ENCODE peak calls at places on chromosomes 13 and 19, in eight cellular contexts. One of them, this sample, is unnamed.

GRCh38 chr13:114037674-114038073 is 63.8 kb upstream of the C13orf46 start:
- DNase-seq in choroid plexus epithelial cell: no peak
- DNase-seq in ascending aorta: no peak
- DNase-seq in psoas muscle: no peak
- DNase-seq in IMR-90: no peak
- DNase-seq in endothelial cell: no peak
- DNase-seq in AG04450: no peak
- DNase-seq in astrocyte: no peak
- DNase-seq in this sample: no peak

GRCh38 chr13:73412933-73413332 is 354.1 kb downstream of the KLF5 start:
- DNase-seq in astrocyte: no peak
- DNase-seq in ascending aorta: no peak
- DNase-seq in AG04450: no peak
- DNase-seq in endothelial cell: no peak
- DNase-seq in choroid plexus epithelial cell: no peak
- DNase-seq in psoas muscle: no peak
- DNase-seq in IMR-90: no peak
- DNase-seq in this sample: no peak

GRCh38 chr13:24627090-24627714 is 53.0 kb upstream of the ATP12A start:
- DNase-seq in endothelial cell: peak
- DNase-seq in choroid plexus epithelial cell: no peak
- DNase-seq in ascending aorta: no peak
- DNase-seq in psoas muscle: no peak
- DNase-seq in AG04450: no peak
- DNase-seq in astrocyte: no peak
- DNase-seq in IMR-90: no peak
- DNase-seq in this sample: no peak

GRCh38 chr13:41502676-41503075 is 45.3 kb downstream of the RGCC start:
- DNase-seq in choroid plexus epithelial cell: no peak
- DNase-seq in psoas muscle: no peak
- DNase-seq in IMR-90: no peak
- DNase-seq in astrocyte: no peak
- DNase-seq in ascending aorta: no peak
- DNase-seq in AG04450: no peak
- DNase-seq in endothelial cell: no peak
- DNase-seq in this sample: no peak

GRCh38 chr13:112032186-112032835 is 34.6 kb upstream of the SOX1 start:
- DNase-seq in psoas muscle: no peak
- DNase-seq in AG04450: no peak
- DNase-seq in endothelial cell: no peak
- DNase-seq in IMR-90: peak
- DNase-seq in ascending aorta: no peak
- DNase-seq in choroid plexus epithelial cell: no peak
- DNase-seq in astrocyte: no peak
- DNase-seq in this sample: peak

GRCh38 chr13:106523566-106523965 is 11.9 kb downstream of the EFNB2 start:
- DNase-seq in ascending aorta: no peak
- DNase-seq in choroid plexus epithelial cell: no peak
- DNase-seq in AG04450: no peak
- DNase-seq in IMR-90: no peak
- DNase-seq in astrocyte: no peak
- DNase-seq in endothelial cell: no peak
- DNase-seq in psoas muscle: no peak
- DNase-seq in this sample: no peak

GRCh38 chr19:42693760-42694350 is 46.4 kb downstream of the PSG3 start:
- DNase-seq in psoas muscle: no peak
- DNase-seq in astrocyte: peak
- DNase-seq in IMR-90: peak
- DNase-seq in endothelial cell: peak
- DNase-seq in AG04450: peak
- DNase-seq in choroid plexus epithelial cell: peak
- DNase-seq in ascending aorta: no peak
- DNase-seq in this sample: peak

GRCh38 chr19:33359581-33359980 is 13.9 kb upstream of the CEBPG start:
- DNase-seq in IMR-90: no peak
- DNase-seq in endothelial cell: no peak
- DNase-seq in astrocyte: no peak
- DNase-seq in psoas muscle: no peak
- DNase-seq in choroid plexus epithelial cell: no peak
- DNase-seq in ascending aorta: no peak
- DNase-seq in AG04450: no peak
- DNase-seq in this sample: no peak

GRCh38 chr13:47175172-47175806 is 278.4 kb upstream of the HTR2A start:
- DNase-seq in IMR-90: peak
- DNase-seq in choroid plexus epithelial cell: peak
- DNase-seq in AG04450: peak
- DNase-seq in psoas muscle: no peak
- DNase-seq in ascending aorta: no peak
- DNase-seq in astrocyte: peak
- DNase-seq in endothelial cell: no peak
- DNase-seq in this sample: peak

GRCh38 chr19:5041168-5042038 is 72.5 kb downstream of the KDM4B start:
- DNase-seq in astrocyte: no peak
- DNase-seq in endothelial cell: no peak
- DNase-seq in AG04450: no peak
- DNase-seq in psoas muscle: no peak
- DNase-seq in choroid plexus epithelial cell: no peak
- DNase-seq in ascending aorta: no peak
- DNase-seq in IMR-90: no peak
- DNase-seq in this sample: no peak

GRCh38 chr13:36666482-36667264 is 7.1 kb upstream of the SERTM1 start:
- DNase-seq in astrocyte: no peak
- DNase-seq in IMR-90: no peak
- DNase-seq in AG04450: no peak
- DNase-seq in ascending aorta: no peak
- DNase-seq in psoas muscle: no peak
- DNase-seq in choroid plexus epithelial cell: no peak
- DNase-seq in endothelial cell: no peak
- DNase-seq in this sample: no peak

GRCh38 chr13:46934749-46935148 is 37.9 kb upstream of the HTR2A start:
- DNase-seq in psoas muscle: no peak
- DNase-seq in choroid plexus epithelial cell: peak
- DNase-seq in astrocyte: no peak
- DNase-seq in IMR-90: no peak
- DNase-seq in ascending aorta: no peak
- DNase-seq in endothelial cell: no peak
- DNase-seq in AG04450: no peak
- DNase-seq in this sample: no peak

GRCh38 chr19:45506991-45507863 is at the start of gene VASP:
- DNase-seq in ascending aorta: peak
- DNase-seq in choroid plexus epithelial cell: peak
- DNase-seq in endothelial cell: peak
- DNase-seq in psoas muscle: peak
- DNase-seq in IMR-90: peak
- DNase-seq in astrocyte: peak
- DNase-seq in AG04450: no peak
- DNase-seq in this sample: peak

GRCh38 chr13:42574435-42575311 is 721 bp downstream of the TNFSF11 start:
- DNase-seq in ascending aorta: no peak
- DNase-seq in choroid plexus epithelial cell: peak
- DNase-seq in endothelial cell: no peak
- DNase-seq in AG04450: no peak
- DNase-seq in astrocyte: no peak
- DNase-seq in psoas muscle: no peak
- DNase-seq in IMR-90: no peak
- DNase-seq in this sample: no peak

GRCh38 chr13:110676511-110677204 is 29.3 kb downstream of the CARS2 start:
- DNase-seq in ascending aorta: peak
- DNase-seq in endothelial cell: no peak
- DNase-seq in psoas muscle: no peak
- DNase-seq in AG04450: no peak
- DNase-seq in choroid plexus epithelial cell: no peak
- DNase-seq in astrocyte: no peak
- DNase-seq in IMR-90: no peak
- DNase-seq in this sample: no peak

DNA sequence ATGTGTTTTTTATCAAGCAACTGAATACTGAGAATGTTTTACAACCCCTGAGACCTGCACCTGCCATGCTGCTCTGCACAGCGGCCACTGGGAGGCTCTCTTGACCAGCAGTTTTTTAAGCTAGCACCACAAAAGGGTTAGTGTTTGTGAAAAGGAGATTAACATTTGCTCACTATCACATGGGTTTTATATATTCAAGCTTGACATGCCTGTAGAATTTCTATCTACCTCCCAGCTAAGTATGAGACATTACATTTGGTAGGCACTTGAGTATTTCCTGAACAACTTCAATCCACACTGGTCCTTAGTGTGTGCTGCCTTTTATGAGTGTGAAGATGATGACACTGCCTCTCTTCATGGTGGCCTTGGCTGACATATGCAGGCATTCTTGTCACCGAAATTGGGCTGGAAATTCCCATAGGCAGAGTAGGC is 1238.9 kb downstream of the UQCRFS1 start:
- DNase-seq in ascending aorta: no peak
- DNase-seq in psoas muscle: no peak
- DNase-seq in choroid plexus epithelial cell: peak
- DNase-seq in IMR-90: no peak
- DNase-seq in astrocyte: peak
- DNase-seq in endothelial cell: peak
- DNase-seq in AG04450: no peak
- DNase-seq in this sample: peak
- TF ChIP-seq CTCF in ascending aorta: no peak
- TF ChIP-seq CTCF in psoas muscle: peak
- TF ChIP-seq CTCF in choroid plexus epithelial cell: peak
- TF ChIP-seq CTCF in IMR-90: peak
- TF ChIP-seq CTCF in astrocyte: peak
- TF ChIP-seq CTCF in endothelial cell: peak
- TF ChIP-seq CTCF in AG04450: no peak
- TF ChIP-seq CTCF in this sample: peak

GRCh38 chr13:31797154-31797775 is 57.9 kb downstream of the RXFP2 start:
- DNase-seq in AG04450: peak
- DNase-seq in endothelial cell: no peak
- DNase-seq in choroid plexus epithelial cell: peak
- DNase-seq in IMR-90: peak
- DNase-seq in ascending aorta: no peak
- DNase-seq in astrocyte: peak
- DNase-seq in psoas muscle: no peak
- DNase-seq in this sample: peak
- TF ChIP-seq CTCF in AG04450: peak
- TF ChIP-seq CTCF in endothelial cell: no peak
- TF ChIP-seq CTCF in choroid plexus epithelial cell: peak
- TF ChIP-seq CTCF in IMR-90: peak
- TF ChIP-seq CTCF in ascending aorta: peak
- TF ChIP-seq CTCF in astrocyte: peak
- TF ChIP-seq CTCF in psoas muscle: peak
- TF ChIP-seq CTCF in this sample: peak

DNA sequence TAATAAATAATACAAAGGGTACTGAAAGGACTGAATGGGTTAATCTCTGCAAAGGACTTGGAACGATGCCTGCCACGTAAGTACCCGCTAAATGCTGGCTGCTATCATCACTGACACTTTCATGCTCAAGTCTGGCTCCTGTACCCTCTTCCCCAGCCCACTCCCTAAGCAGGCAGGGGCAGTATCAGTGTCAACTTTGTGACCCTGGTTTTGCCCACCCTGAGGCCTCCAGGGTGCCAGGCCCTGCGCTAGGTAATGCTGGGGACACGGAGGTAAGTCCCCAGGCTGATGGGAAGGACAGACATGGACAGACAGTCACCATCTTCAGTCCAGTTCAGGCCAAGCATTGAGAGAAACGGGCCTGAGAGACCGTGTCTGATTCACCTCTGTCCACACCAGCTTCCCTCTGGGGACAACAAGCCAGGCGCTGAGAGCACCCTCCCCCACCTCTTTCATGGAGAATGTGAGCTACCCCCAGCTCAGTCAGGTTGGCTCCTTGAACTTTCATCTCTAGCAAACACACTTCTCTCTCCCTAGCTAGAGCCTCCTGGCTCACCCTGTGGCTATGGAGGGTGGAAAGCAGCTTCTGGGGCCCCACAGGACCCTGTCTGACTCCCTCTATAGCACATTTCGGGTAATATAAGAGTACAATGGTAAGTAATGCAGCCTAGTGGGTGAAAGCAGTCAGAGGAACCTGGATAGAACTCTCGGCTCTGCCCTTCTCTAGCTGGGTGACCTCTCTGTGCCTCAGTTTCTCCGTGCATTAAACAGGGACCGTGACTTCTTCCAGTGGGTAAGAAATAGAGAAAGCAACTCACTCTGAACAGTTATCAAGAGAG is 758 bp downstream of the ETFB start:
- DNase-seq in astrocyte: peak
- DNase-seq in psoas muscle: peak
- DNase-seq in IMR-90: peak
- DNase-seq in choroid plexus epithelial cell: peak
- DNase-seq in ascending aorta: peak
- DNase-seq in AG04450: no peak
- DNase-seq in endothelial cell: no peak
- DNase-seq in this sample: peak
- TF ChIP-seq CTCF in astrocyte: no peak
- TF ChIP-seq CTCF in psoas muscle: no peak
- TF ChIP-seq CTCF in IMR-90: no peak
- TF ChIP-seq CTCF in choroid plexus epithelial cell: peak
- TF ChIP-seq CTCF in ascending aorta: no peak
- TF ChIP-seq CTCF in AG04450: no peak
- TF ChIP-seq CTCF in endothelial cell: no peak
- TF ChIP-seq CTCF in this sample: no peak

DNA sequence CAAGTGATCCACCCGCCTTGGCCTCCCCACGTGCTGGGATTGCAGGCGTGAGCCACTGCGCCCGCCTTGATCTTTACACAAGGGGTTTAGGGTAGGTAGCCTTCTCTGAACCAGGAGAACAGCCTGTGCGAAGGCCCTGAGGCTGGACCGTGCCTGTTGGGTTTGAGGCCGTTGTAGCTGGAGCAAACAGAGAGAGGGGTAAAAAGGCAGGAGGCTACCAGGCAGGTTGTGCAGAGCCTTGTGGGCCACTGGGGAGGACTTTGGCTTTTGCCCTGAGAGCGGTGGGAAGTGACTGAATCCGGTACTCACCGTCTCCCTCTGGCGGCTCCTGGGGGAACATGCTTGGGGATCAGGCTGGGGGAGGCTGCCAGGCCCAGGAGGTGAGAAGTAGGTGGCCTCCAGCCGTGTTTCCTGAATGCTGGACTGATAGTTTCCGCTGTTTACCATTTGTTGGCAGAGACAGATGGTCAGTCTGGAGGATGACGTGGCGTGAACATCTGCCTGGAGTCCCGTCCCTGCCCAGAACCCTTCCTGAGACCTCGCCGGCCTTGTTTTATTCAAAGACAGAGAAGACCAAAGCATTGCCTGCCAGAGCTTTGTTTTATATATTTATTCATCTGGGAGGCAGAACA is 24.6 kb downstream of the SPC24 start:
- DNase-seq in IMR-90: peak
- DNase-seq in ascending aorta: peak
- DNase-seq in endothelial cell: peak
- DNase-seq in choroid plexus epithelial cell: peak
- DNase-seq in astrocyte: peak
- DNase-seq in AG04450: peak
- DNase-seq in psoas muscle: peak
- DNase-seq in this sample: peak
- TF ChIP-seq CTCF in IMR-90: peak
- TF ChIP-seq CTCF in ascending aorta: peak
- TF ChIP-seq CTCF in endothelial cell: peak
- TF ChIP-seq CTCF in choroid plexus epithelial cell: peak
- TF ChIP-seq CTCF in astrocyte: peak
- TF ChIP-seq CTCF in AG04450: peak
- TF ChIP-seq CTCF in psoas muscle: peak
- TF ChIP-seq CTCF in this sample: peak

GRCh38 chr19:34555447-34555846 is 73.9 kb downstream of the WTIP start:
- DNase-seq in AG04450: no peak
- DNase-seq in astrocyte: no peak
- DNase-seq in ascending aorta: no peak
- DNase-seq in choroid plexus epithelial cell: peak
- DNase-seq in psoas muscle: no peak
- DNase-seq in IMR-90: no peak
- DNase-seq in endothelial cell: no peak
- DNase-seq in this sample: peak
- TF ChIP-seq CTCF in AG04450: peak
- TF ChIP-seq CTCF in astrocyte: no peak
- TF ChIP-seq CTCF in ascending aorta: no peak
- TF ChIP-seq CTCF in choroid plexus epithelial cell: peak
- TF ChIP-seq CTCF in psoas muscle: peak
- TF ChIP-seq CTCF in IMR-90: peak
- TF ChIP-seq CTCF in endothelial cell: peak
- TF ChIP-seq CTCF in this sample: peak